ENCODE peak calls at places on chromosomes 4 and X, in nine cellular contexts. U, I, H, M, D, J, N, Y and K are unnamed samples. For H3K27me3, the result is how much of the 10 kb centered on the place peaks cover.

GRCh38 chr4:167359711-167360110 is 125.4 kb upstream of the SPOCK3 start:
- DNase-seq in U (no peak), I (no peak), H (peak), M (no peak), D (no peak), J (no peak), N (no peak), Y (no peak), K (no peak)

GRCh38 chr4:169345207-169345788 is 74.5 kb upstream of the SH3RF1 start:
- DNase-seq in U (no peak), I (no peak), H (no peak), M (no peak), D (no peak), J (no peak), N (no peak), Y (no peak), K (no peak)

GRCh38 chr4:74503580-74503979 is 58.6 kb downstream of the AREG start:
- DNase-seq in U (no peak), I (no peak), H (no peak), M (peak), D (no peak), J (no peak), N (no peak), Y (no peak), K (no peak)

GRCh38 chrX:20595928-20596550 is 329.3 kb upstream of the RPS6KA3 start:
- DNase-seq in U (no peak), I (no peak), H (peak), M (peak), D (no peak), J (no peak), N (no peak), Y (no peak), K (no peak)

GRCh38 chrX:153933751-153934472 is 925 bp downstream of the NAA10 start:
- DNase-seq in U (no peak), I (no peak), H (no peak), M (peak), D (no peak), J (no peak), N (no peak), Y (no peak), K (no peak)

GRCh38 chr4:54231419-54232150 is 2.5 kb downstream of the PDGFRA start:
- DNase-seq in U (no peak), I (no peak), H (peak), M (peak), D (peak), J (no peak), N (no peak), Y (peak), K (no peak)

GRCh38 chr4:148116264-148116663 is 325.9 kb downstream of the NR3C2 start:
- DNase-seq in U (no peak), I (no peak), H (no peak), M (peak), D (no peak), J (no peak), N (no peak), Y (no peak), K (no peak)

GRCh38 chr4:78951862-78952472 is 12.7 kb upstream of the PAQR3 start:
- DNase-seq in U (no peak), I (peak), H (peak), M (peak), D (no peak), J (no peak), N (no peak), Y (no peak), K (no peak)

GRCh38 chrX:48969471-48969870 is 2.2 kb downstream of the KCND1 start:
- DNase-seq in U (no peak), I (no peak), H (no peak), M (no peak), D (no peak), J (no peak), N (no peak), Y (no peak), K (no peak)

GRCh38 chr4:115357767-115358166 is 244.3 kb upstream of the NDST4 start:
- DNase-seq in U (no peak), I (no peak), H (peak), M (no peak), D (no peak), J (no peak), N (no peak), Y (no peak), K (no peak)

GRCh38 chr4:83389756-83390505 is 55.3 kb upstream of the HPSE start:
- DNase-seq in U (no peak), I (no peak), H (no peak), M (no peak), D (no peak), J (no peak), N (no peak), Y (no peak), K (no peak)
- H3K27me3 ChIP-seq in U (under half), I (under half), H (under half), M (under half), D (under half), J (under half), N (under half), Y (under half), K (under half)

GRCh38 chrX:53323196-53323595 is 41.8 kb upstream of the IQSEC2 start:
- DNase-seq in U (no peak), I (no peak), H (no peak), M (no peak), D (no peak), J (no peak), N (no peak), Y (no peak), K (no peak)
- H3K27me3 ChIP-seq in U (under half), I (half or more), H (under half), M (half or more), D (under half), J (under half), N (under half), Y (under half), K (under half)

GRCh38 chrX:13687203-13687602 is 1.7 kb upstream of the RAB9A start:
- DNase-seq in U (no peak), I (no peak), H (no peak), M (no peak), D (no peak), J (no peak), N (no peak), Y (no peak), K (no peak)
- H3K27me3 ChIP-seq in U (under half), I (under half), H (under half), M (under half), D (under half), J (under half), N (under half), Y (under half), K (under half)

GRCh38 chrX:133943507-133943906 is 41.9 kb downstream of the GPC3 start:
- DNase-seq in U (no peak), I (no peak), H (no peak), M (no peak), D (no peak), J (no peak), N (no peak), Y (no peak), K (no peak)
- H3K27me3 ChIP-seq in U (under half), I (under half), H (under half), M (under half), D (under half), J (under half), N (under half), Y (under half), K (under half)

DNA sequence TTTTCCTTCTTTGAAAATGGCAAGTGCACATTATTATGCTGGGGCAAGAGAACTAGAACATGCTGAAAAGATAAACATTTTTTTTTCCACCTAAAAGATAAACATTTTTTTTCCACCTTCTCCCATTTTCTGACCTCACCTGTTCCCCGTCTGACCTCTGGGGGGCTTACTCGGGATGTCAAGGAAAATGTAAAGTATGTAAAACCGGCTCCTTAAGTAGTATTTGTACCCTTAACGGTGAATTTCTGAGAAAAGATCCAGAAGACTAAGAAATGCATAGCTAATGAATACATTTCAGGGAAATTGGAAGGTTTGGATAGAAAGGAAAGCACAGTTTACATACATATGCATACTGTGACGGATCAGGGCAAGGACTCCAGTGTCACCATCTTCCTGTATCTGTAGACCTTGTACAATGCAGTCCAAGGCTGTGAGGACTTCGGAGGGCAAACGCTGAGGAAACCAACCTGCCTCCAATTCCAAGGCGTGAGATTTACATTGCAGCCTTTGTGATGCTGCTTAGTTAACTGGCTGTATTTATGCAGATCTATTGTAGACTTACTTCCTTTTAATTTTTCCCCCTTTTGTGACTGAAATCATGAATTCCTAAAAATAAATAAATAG is 2185.9 kb upstream of the TENM3 start:
- DNase-seq in U (no peak), I (no peak), H (peak), M (peak), D (no peak), J (no peak), N (no peak), Y (no peak), K (no peak)
- H3K27me3 ChIP-seq in U (under half), I (under half), H (under half), M (half or more), D (under half), J (under half), N (under half), Y (under half), K (half or more)

GRCh38 chrX:109818921-109819320 is 85.9 kb upstream of the ACSL4 start:
- DNase-seq in U (no peak), I (no peak), H (no peak), M (no peak), D (no peak), J (no peak), N (no peak), Y (no peak), K (no peak)
- H3K27me3 ChIP-seq in U (under half), I (under half), H (under half), M (half or more), D (under half), J (under half), N (under half), Y (under half), K (under half)

GRCh38 chr4:162912482-162912881 is 254.2 kb downstream of the NAF1 start:
- DNase-seq in U (no peak), I (no peak), H (no peak), M (no peak), D (no peak), J (no peak), N (no peak), Y (no peak), K (no peak)
- H3K27me3 ChIP-seq in U (under half), I (under half), H (under half), M (under half), D (under half), J (under half), N (under half), Y (under half), K (under half)